ENCODE peak calls at places on chromosomes 1 and 21, in five cellular contexts. N is fibroblast of lung, F is mesendoderm, E is GM23248, T is keratinocyte. A is an unnamed sample.

GRCh38 chr1:26945728-26946127 is 14.5 kb downstream of the KDF1 start:
- DNase-seq in N (no peak), F (no peak), E (no peak), T (no peak), A (no peak)

GRCh38 chr1:112935474-112936289 is 20.3 kb downstream of the SLC16A1 start:
- DNase-seq in N (peak; percentile 81), F (no peak), E (peak; percentile 77), T (no peak), A (peak; percentile 80)

GRCh38 chr1:181140398-181140797 is 51.9 kb downstream of the IER5 start:
- DNase-seq in N (no peak), F (no peak), E (peak; percentile 83), T (no peak), A (no peak)

GRCh38 chr1:11473635-11474034 is 5.3 kb upstream of the DISP3 start:
- DNase-seq in N (peak; percentile 7), F (peak; percentile 66), E (peak; percentile 32), T (no peak), A (peak; percentile 88)

GRCh38 chr1:162291000-162291399 is 85.7 kb downstream of the SPATA46 start:
- DNase-seq in N (no peak), F (no peak), E (no peak), T (no peak), A (peak; percentile 32)

GRCh38 chr1:173771536-173771935 is 52.9 kb upstream of the DARS2 start:
- DNase-seq in N (no peak), F (no peak), E (no peak), T (no peak), A (no peak)

GRCh38 chr1:155038602-155039307 is 5.1 kb downstream of the DCST1 start:
- DNase-seq in N (peak; percentile 17), F (no peak), E (peak; percentile 87), T (no peak), A (peak; percentile 65)

GRCh38 chr21:41739936-41740335 is 26.9 kb downstream of the RIPK4 start:
- DNase-seq in N (no peak), F (no peak), E (no peak), T (no peak), A (no peak)

GRCh38 chr1:94650301-94650700 is 108.7 kb upstream of the F3 start:
- DNase-seq in N (peak; percentile 56), F (no peak), E (no peak), T (no peak), A (no peak)

GRCh38 chr1:84996846-84997666 is at the start of gene MCOLN2:
- DNase-seq in N (peak; percentile 7), F (peak; percentile 43), E (peak; percentile 65), T (no peak), A (peak; percentile 73)

GRCh38 chr1:35587736-35588135 is 14.6 kb downstream of the TFAP2E start:
- DNase-seq in N (no peak), F (no peak), E (no peak), T (no peak), A (peak; percentile 58)

GRCh38 chr1:41590331-41590730 is 105.8 kb upstream of the EDN2 start:
- DNase-seq in N (no peak), F (no peak), E (no peak), T (no peak), A (no peak)

GRCh38 chr1:115469703-115470476 is 131.8 kb upstream of the NGF start:
- DNase-seq in N (peak; percentile 80), F (peak; percentile 75), E (peak; percentile 65), T (peak; percentile 46), A (peak; percentile 84)

GRCh38 chr1:3611170-3612019 is at the start of gene MEGF6:
- DNase-seq in N (peak; percentile 29), F (peak; percentile 94), E (peak; percentile 46), T (no peak), A (peak; percentile 93)

GRCh38 chr1:210617306-210617705 is 288.6 kb downstream of the HHAT start:
- DNase-seq in N (no peak), F (no peak), E (no peak), T (no peak), A (no peak)

GRCh38 chr1:79204774-79205173 is 198.2 kb upstream of the ADGRL4 start:
- DNase-seq in N (no peak), F (no peak), E (no peak), T (no peak), A (no peak)

GRCh38 chr1:242784807-242785206 is 260.3 kb upstream of the PLD5 start:
- DNase-seq in N (peak; percentile 69), F (no peak), E (no peak), T (no peak), A (no peak)

GRCh38 chr1:160538985-160539651 is 16.1 kb upstream of the SLAMF6 start:
- DNase-seq in N (no peak), F (no peak), E (no peak), T (no peak), A (no peak)

GRCh38 chr1:9726905-9727595 is 75.5 kb downstream of the PIK3CD start:
- DNase-seq in N (no peak), F (no peak), E (no peak), T (no peak), A (no peak)

GRCh38 chr1:55146781-55147180 is 68.4 kb downstream of the USP24 start:
- DNase-seq in N (no peak), F (no peak), E (peak; percentile 20), T (no peak), A (no peak)

GRCh38 chr1:224433041-224433670 is 1.4 kb downstream of the WDR26 start:
- DNase-seq in N (peak; percentile 16), F (peak; percentile 34), E (peak; percentile 56), T (no peak), A (peak; percentile 69)

GRCh38 chr1:87404306-87404705 is 75.6 kb downstream of the LMO4 start:
- DNase-seq in N (no peak), F (no peak), E (no peak), T (no peak), A (no peak)

GRCh38 chr1:151720190-151720953 is 950 bp upstream of the RIIAD1 start:
- DNase-seq in N (peak; percentile 4), F (no peak), E (peak; percentile 18), T (no peak), A (peak; percentile 90)

GRCh38 chr1:14605945-14606344 is 7.5 kb downstream of the KAZN start:
- DNase-seq in N (no peak), F (no peak), E (no peak), T (no peak), A (no peak)
- H3K79me2 ChIP-seq in N (no peaks in the 10 kb centered on the region), F (peaks cover 39% of the 10 kb centered on the region), E (no peaks in the 10 kb centered on the region), T (no peaks in the 10 kb centered on the region), A (no peaks in the 10 kb centered on the region)

GRCh38 chr1:168555521-168556046 is 11.8 kb upstream of the XCL2 start:
- DNase-seq in N (no peak), F (no peak), E (no peak), T (no peak), A (no peak)
- H3K27ac ChIP-seq in N (no peak overlapping the region), F (no peak overlapping the region), E (no peak overlapping the region), T (no peak overlapping the region), A (no peak overlapping the region)

GRCh38 chr21:46318464-46318845 is 5.2 kb downstream of the C21orf58 start:
- DNase-seq in N (no peak), F (no peak), E (no peak), T (no peak), A (peak; percentile 61)
- H3K79me2 ChIP-seq in N (peaks cover 34% of the 10 kb centered on the region), F (peaks cover 24% of the 10 kb centered on the region), E (peaks cover 42% of the 10 kb centered on the region), T (peaks cover 29% of the 10 kb centered on the region), A (peaks cover 31% of the 10 kb centered on the region)

GRCh38 chr1:178614286-178614685 is 101.4 kb downstream of the TEX35 start:
- DNase-seq in N (no peak), F (peak; percentile 7), E (no peak), T (no peak), A (no peak)
- H3K27ac ChIP-seq in N (no peak overlapping the region), F (no peak overlapping the region), E (no peak overlapping the region), T (no peak overlapping the region), A (peak overlapping the region; percentile 21)

DNA sequence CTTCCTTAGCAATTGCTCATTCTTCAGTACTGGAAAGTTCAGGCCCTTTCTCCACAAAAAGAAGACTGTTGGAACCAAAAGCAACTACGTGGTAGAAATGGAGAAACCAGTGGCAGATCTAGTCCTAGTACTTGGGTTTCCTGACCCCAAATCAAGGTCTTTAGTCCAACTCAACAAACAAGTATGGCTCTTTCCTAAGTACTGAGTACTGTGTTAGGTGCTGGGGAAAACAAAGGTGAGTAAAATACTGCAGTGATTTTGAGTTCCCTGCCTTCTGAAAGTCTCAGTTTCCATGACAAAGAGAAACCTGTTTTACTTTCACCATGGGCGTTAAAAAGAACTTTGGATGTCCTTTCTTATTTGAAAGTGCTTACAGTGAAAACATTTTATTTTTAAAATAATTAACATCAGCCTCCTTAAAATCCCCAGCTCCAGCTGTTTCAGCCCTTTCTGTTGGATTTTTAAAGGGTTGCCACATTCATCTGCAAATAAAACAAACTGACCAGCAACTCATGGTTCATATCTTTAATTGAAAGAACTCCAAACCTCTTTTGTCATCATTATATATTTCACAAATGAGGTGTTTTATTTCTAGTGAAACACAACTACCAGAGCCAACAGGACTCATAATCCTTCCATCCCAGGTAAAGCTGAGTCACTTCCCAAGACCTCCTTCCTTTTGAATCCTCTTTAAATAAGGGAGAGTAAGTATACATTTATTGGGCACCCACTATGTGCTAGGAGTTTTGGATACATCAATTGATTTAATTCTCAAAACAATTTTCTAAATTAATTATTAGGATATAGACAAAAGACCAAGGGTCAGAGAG is 35.4 kb downstream of the PLPP3 start:
- DNase-seq in N (no peak), F (no peak), E (no peak), T (no peak), A (no peak)
- H3K79me2 ChIP-seq in N (peaks cover 100% of the 10 kb centered on the region), F (peaks cover 18% of the 10 kb centered on the region), E (peaks cover 100% of the 10 kb centered on the region), T (no peaks in the 10 kb centered on the region), A (peaks cover 100% of the 10 kb centered on the region)

A was measured in osteoblast.